ENCODE peak calls at places on chromosome 15, in eight cellular contexts. P is fibroblast of mammary gland; V is stimulated activated CD8-positive, alpha-beta memory T cell treated with anti-CD3 and anti-CD28 coated beads, Interleukin-4, amount 100 ng/mL, for 24 hours; T is GM19239; Y is WERI-Rb-1; L is CD4-positive, alpha-beta T cell; X is spleen; W is T47D. U is an unnamed sample.

GRCh38 chr15:58678683-58679082 is 70.8 kb downstream of the ADAM10 start:
- DNase-seq in P (peak), V (no peak), T (no peak), Y (no peak), L (no peak), X (no peak), W (no peak), U (no peak)

GRCh38 chr15:65377976-65378366 is at the start of gene IGDCC3:
- DNase-seq in P (no peak), V (no peak), T (no peak), Y (peak), L (no peak), X (no peak), W (no peak), U (peak)

GRCh38 chr15:80265021-80265420 is 13.0 kb upstream of the CTXND1 start:
- DNase-seq in P (peak), V (no peak), T (no peak), Y (no peak), L (no peak), X (no peak), W (no peak), U (no peak)

GRCh38 chr15:96330064-96330449 is 443 bp upstream of the NR2F2 start:
- DNase-seq in P (peak), V (no peak), T (no peak), Y (no peak), L (no peak), X (peak), W (no peak), U (no peak)

GRCh38 chr15:88912500-88912921 is 668 bp downstream of the MFGE8 start:
- DNase-seq in P (peak), V (no peak), T (no peak), Y (peak), L (no peak), X (no peak), W (no peak), U (peak)

GRCh38 chr15:99954361-99955180 is 221.3 kb upstream of the LYSMD4 start:
- DNase-seq in P (peak), V (no peak), T (no peak), Y (peak), L (no peak), X (peak), W (no peak), U (no peak)

GRCh38 chr15:23566070-23567050 is 886 bp downstream of the MKRN3 start:
- DNase-seq in P (no peak), V (no peak), T (no peak), Y (peak), L (peak), X (no peak), W (no peak), U (peak)

GRCh38 chr15:68183886-68184285 is 21.2 kb downstream of the CALML4 start:
- DNase-seq in P (peak), V (no peak), T (no peak), Y (no peak), L (no peak), X (no peak), W (no peak), U (no peak)

U was measured in D341Med.